ENCODE peak calls at places on chromosomes 7 and 10, in five cellular contexts. V, K, L, C and J are unnamed samples.

GRCh38 chr7:87797798-87798403 is 78.3 kb downstream of the SLC25A40 start:
- DNase-seq in L (peak), V (peak), K (no peak), C (peak), J (no peak)

GRCh38 chr10:28367865-28368541 is 65.1 kb upstream of the MPP7 start:
- DNase-seq in K (no peak), V (no peak), C (no peak), L (peak), J (no peak)

GRCh38 chr10:109931153-109931552 is 7.8 kb upstream of the XPNPEP1 start:
- DNase-seq in C (no peak), L (no peak), K (no peak), V (no peak), J (no peak)

GRCh38 chr10:27673065-27673464 is 72.6 kb downstream of the MKX start:
- DNase-seq in L (no peak), K (no peak), C (no peak), V (no peak), J (no peak)

GRCh38 chr10:21509391-21510217 is 15.9 kb downstream of the SKIDA1 start:
- DNase-seq in C (no peak), V (no peak), K (no peak), L (no peak), J (no peak)

GRCh38 chr7:5077740-5078139 is 32.1 kb downstream of the RBAK start:
- DNase-seq in L (no peak), K (no peak), C (no peak), V (no peak), J (no peak)

GRCh38 chr7:21338728-21339164 is 89.1 kb upstream of the SP4 start:
- DNase-seq in K (no peak), V (no peak), C (no peak), L (no peak), J (no peak)

GRCh38 chr7:144738708-144739314 is 97.0 kb downstream of the TPK1 start:
- DNase-seq in K (no peak), L (peak), V (peak), C (no peak), J (no peak)

GRCh38 chr7:47901542-47901941 is 46.7 kb downstream of the PKD1L1 start:
- DNase-seq in L (no peak), K (no peak), V (no peak), C (no peak), J (no peak)

GRCh38 chr10:15141136-15142067 is 27.1 kb downstream of the NMT2 start:
- DNase-seq in V (no peak), K (no peak), C (no peak), L (peak), J (no peak)

GRCh38 chr7:72391821-72392377 is 20.2 kb downstream of the CALN1 start:
- DNase-seq in V (no peak), L (no peak), C (no peak), K (no peak), J (no peak)

GRCh38 chr7:130369110-130369711 is 11.1 kb upstream of the CPA1 start:
- DNase-seq in C (no peak), L (no peak), K (no peak), V (no peak), J (no peak)

GRCh38 chr7:66380285-66380888 is 175.3 kb downstream of the TPST1 start:
- DNase-seq in C (no peak), L (no peak), V (no peak), K (no peak), J (no peak)

GRCh38 chr7:83178796-83179195 is 16.1 kb upstream of the PCLO start:
- DNase-seq in K (no peak), L (no peak), C (no peak), V (no peak), J (no peak)

GRCh38 chr7:100694196-100694745 is at the start of gene GIGYF1:
- DNase-seq in L (peak), C (no peak), K (no peak), V (peak), J (no peak)

GRCh38 chr7:139739863-139740597 is 37.8 kb downstream of the HIPK2 start:
- DNase-seq in K (no peak), L (no peak), V (no peak), C (no peak), J (peak)

GRCh38 chr7:128812514-128813168 is 17.6 kb upstream of the FLNC start:
- DNase-seq in K (no peak), C (no peak), V (peak), L (no peak), J (no peak)